ENCODE peak calls at places on chromosome 21, in six cellular contexts. T is DND-41, B is mammary epithelial cell, D is IMR-90, F is GM23248, S is fibroblast of lung. R is an unnamed sample. For H3K4me1, the result is how much of the 10 kb centered on the place peaks cover.

GRCh38 chr21:46116846-46117585 is 19.1 kb downstream of the COL6A2 start:
- DNase-seq in T (no peak), B (peak), D (no peak), F (peak), S (no peak), R (no peak)

GRCh38 chr21:16407403-16408279 is 677.9 kb downstream of the USP25 start:
- DNase-seq in T (no peak), B (no peak), D (no peak), F (peak), S (peak), R (no peak)

GRCh38 chr21:15514073-15514946 is 215.5 kb upstream of the USP25 start:
- DNase-seq in T (peak), B (no peak), D (no peak), F (no peak), S (no peak), R (peak)

GRCh38 chr21:21003701-21004100 is 5.5 kb downstream of the NCAM2 start:
- DNase-seq in T (peak), B (no peak), D (peak), F (peak), S (peak), R (peak)

GRCh38 chr21:32349333-32349944 is 43.4 kb downstream of the URB1 start:
- DNase-seq in T (no peak), B (no peak), D (no peak), F (no peak), S (no peak), R (no peak)

GRCh38 chr21:15421521-15421920 is 308.3 kb upstream of the USP25 start:
- DNase-seq in T (no peak), B (peak), D (no peak), F (no peak), S (peak), R (no peak)

GRCh38 chr21:36330904-36331303 is 10.9 kb downstream of the MORC3 start:
- DNase-seq in T (peak), B (peak), D (peak), F (peak), S (peak), R (peak)

GRCh38 chr21:31173881-31174555 is 135.7 kb upstream of the KRTAP19-8 start:
- DNase-seq in T (no peak), B (no peak), D (no peak), F (no peak), S (no peak), R (no peak)

GRCh38 chr21:14712121-14712520 is 166.0 kb upstream of the SAMSN1 start:
- DNase-seq in T (no peak), B (peak), D (no peak), F (no peak), S (no peak), R (no peak)

GRCh38 chr21:39863111-39863510 is 4.1 kb upstream of the PCP4 start:
- DNase-seq in T (no peak), B (peak), D (no peak), F (no peak), S (peak), R (peak)

GRCh38 chr21:46605759-46606426 is 1.0 kb upstream of the S100B start:
- DNase-seq in T (peak), B (no peak), D (no peak), F (no peak), S (no peak), R (no peak)

GRCh38 chr21:39610705-39611104 is 2.0 kb upstream of the B3GALT5 start:
- DNase-seq in T (no peak), B (no peak), D (no peak), F (no peak), S (peak), R (no peak)

GRCh38 chr21:39111928-39112327 is 71.3 kb downstream of the PSMG1 start:
- DNase-seq in T (no peak), B (no peak), D (peak), F (peak), S (peak), R (no peak)

GRCh38 chr21:27802816-27803475 is 836.1 kb upstream of the ADAMTS5 start:
- DNase-seq in T (peak), B (peak), D (peak), F (peak), S (no peak), R (peak)

GRCh38 chr21:46038871-46039397 is 57.4 kb downstream of the COL6A1 start:
- DNase-seq in T (no peak), B (no peak), D (peak), F (peak), S (peak), R (no peak)

GRCh38 chr21:26130249-26130896 is 40.2 kb downstream of the APP start:
- DNase-seq in T (no peak), B (peak), D (peak), F (no peak), S (peak), R (no peak)

GRCh38 chr21:28639742-28640141 is 352.9 kb downstream of the LTN1 start:
- DNase-seq in T (no peak), B (peak), D (no peak), F (peak), S (peak), R (no peak)

GRCh38 chr21:8991968-8992621 is 1529.3 kb upstream of the TPTE start:
- DNase-seq in T (no peak), B (no peak), D (no peak), F (no peak), S (peak), R (no peak)

GRCh38 chr21:26945916-26946315 is 21.0 kb downstream of the ADAMTS5 start:
- DNase-seq in T (no peak), B (no peak), D (no peak), F (peak), S (peak), R (no peak)

GRCh38 chr21:31732891-31733520 is 1.1 kb upstream of the SCAF4 start:
- DNase-seq in T (peak), B (no peak), D (peak), F (peak), S (peak), R (no peak)

GRCh38 chr21:46667191-46667734 is 31.8 kb downstream of the PRMT2 start:
- DNase-seq in T (no peak), B (peak), D (peak), F (peak), S (peak), R (no peak)

GRCh38 chr21:18622383-18622782 is 218.8 kb upstream of the TMPRSS15 start:
- DNase-seq in T (no peak), B (no peak), D (no peak), F (no peak), S (no peak), R (no peak)

GRCh38 chr21:32921632-32922230 is 104.0 kb upstream of the OLIG2 start:
- DNase-seq in T (peak), B (no peak), D (peak), F (peak), S (no peak), R (peak)

GRCh38 chr21:15126948-15127347 is 62.1 kb upstream of the NRIP1 start:
- DNase-seq in T (no peak), B (no peak), D (no peak), F (no peak), S (no peak), R (no peak)

GRCh38 chr21:26966360-26966977 is 419 bp downstream of the ADAMTS5 start:
- DNase-seq in T (no peak), B (no peak), D (peak), F (peak), S (peak), R (no peak)

GRCh38 chr21:26320541-26320940 is 150.0 kb upstream of the APP start:
- DNase-seq in T (peak), B (no peak), D (no peak), F (no peak), S (no peak), R (no peak)

GRCh38 chr21:46355161-46356004 is 31.4 kb downstream of the PCNT start:
- DNase-seq in T (no peak), B (no peak), D (no peak), F (no peak), S (no peak), R (peak)

GRCh38 chr21:35225573-35225972 is 176.5 kb upstream of the RUNX1 start:
- DNase-seq in T (no peak), B (no peak), D (no peak), F (no peak), S (no peak), R (no peak)
- H3K9ac ChIP-seq in T (no peak), B (no peak), D (no peak), F (no peak), S (no peak), R (no peak)

DNA sequence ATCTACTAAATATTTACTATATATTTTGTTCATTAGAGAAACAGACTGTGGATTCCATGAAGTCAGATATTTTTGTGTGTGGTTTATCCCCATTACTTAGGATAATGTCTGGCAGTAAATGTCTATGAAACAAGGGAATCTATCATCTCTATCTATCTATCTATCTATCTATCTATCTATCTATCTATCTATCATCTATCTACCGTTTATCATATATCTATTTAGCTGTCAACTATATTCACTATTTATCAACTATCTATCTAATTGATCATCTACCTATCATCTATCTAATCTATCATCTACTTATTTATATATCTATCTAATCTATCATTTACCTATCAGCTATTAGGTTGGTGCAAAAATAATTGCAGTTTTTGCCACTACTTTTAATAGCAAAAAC is 255.7 kb downstream of the GRIK1 start:
- DNase-seq in T (no peak), B (no peak), D (no peak), F (no peak), S (no peak), R (no peak)
- H3K4me2 ChIP-seq in T (no peak), B (no peak), D (no peak), F (no peak), S (no peak), R (no peak)

DNA sequence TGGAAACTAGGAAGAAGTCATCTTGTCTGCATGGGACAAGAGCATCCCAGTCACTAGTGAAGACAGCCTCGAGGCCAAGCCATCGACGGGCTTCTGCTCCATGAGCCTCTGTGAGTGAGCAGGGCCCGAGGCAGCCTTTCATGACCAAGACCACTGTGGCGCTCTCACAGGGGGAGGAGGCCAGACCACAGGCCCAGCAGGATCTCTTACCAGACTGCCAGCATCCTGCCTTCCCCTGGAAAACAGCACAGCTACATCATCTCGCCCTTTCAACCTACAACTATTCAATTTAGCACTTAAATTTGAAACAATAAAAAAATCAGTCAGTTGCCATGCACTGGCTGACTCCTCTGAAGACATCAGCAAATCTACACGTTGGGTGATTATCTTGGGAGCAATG is 85.4 kb downstream of the HSF2BP start:
- DNase-seq in T (no peak), B (no peak), D (no peak), F (no peak), S (no peak), R (no peak)
- H3K4me1 ChIP-seq in T (under half), B (under half), D (under half), F (under half), S (under half), R (under half)

DNA sequence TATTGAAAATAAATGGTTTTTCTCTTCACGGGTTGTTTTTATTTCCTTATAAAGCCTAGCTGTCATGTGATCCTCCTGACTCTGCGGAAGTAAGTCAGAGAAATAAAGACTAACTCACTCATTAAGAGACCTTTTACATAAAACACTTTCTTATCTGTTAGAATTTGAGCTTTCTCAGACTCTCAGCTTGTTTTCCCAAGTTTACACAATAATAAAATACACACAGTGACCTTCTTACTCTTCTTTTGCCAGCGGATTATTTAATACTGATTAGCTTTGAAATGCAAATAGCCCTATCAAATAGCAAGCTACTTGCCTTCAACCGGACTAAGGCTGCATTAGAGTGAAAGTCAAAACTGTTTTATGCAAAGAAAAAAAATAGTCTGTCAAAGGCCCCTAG is 45.5 kb upstream of the CXADR start:
- DNase-seq in T (no peak), B (no peak), D (no peak), F (no peak), S (no peak), R (no peak)
- H3K9ac ChIP-seq in T (no peak), B (no peak), D (no peak), F (no peak), S (no peak), R (no peak)

DNA sequence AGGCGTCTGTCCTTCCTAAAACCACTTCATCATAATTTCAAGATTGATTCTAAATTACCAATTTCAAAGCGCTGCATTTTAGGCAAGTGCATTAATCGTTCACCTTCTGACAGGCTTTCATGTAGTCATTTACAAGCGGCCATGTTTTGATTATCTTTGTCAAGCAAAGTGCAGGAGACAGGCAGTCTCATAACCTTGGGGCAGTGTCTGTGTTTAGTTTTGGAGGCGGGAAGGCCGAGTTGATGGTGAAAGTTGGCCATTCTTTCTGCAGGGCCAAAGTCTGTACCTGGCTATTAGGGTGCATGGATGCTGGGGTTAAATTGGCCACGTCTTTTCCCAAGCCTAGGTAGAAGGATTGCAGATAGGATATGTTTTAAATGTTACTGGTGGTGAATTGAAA is 2.9 kb downstream of the AGPAT3 start:
- DNase-seq in T (no peak), B (no peak), D (no peak), F (no peak), S (no peak), R (no peak)
- H3K4me2 ChIP-seq in T (peak), B (no peak), D (no peak), F (no peak), S (no peak), R (no peak)

GRCh38 chr21:37413553-37414291 is 47.1 kb downstream of the DYRK1A start:
- DNase-seq in T (no peak), B (no peak), D (no peak), F (no peak), S (no peak), R (no peak)
- H3K4me1 ChIP-seq in T (under half), B (under half), D (under half), F (half or more), S (under half), R (under half)

DNA sequence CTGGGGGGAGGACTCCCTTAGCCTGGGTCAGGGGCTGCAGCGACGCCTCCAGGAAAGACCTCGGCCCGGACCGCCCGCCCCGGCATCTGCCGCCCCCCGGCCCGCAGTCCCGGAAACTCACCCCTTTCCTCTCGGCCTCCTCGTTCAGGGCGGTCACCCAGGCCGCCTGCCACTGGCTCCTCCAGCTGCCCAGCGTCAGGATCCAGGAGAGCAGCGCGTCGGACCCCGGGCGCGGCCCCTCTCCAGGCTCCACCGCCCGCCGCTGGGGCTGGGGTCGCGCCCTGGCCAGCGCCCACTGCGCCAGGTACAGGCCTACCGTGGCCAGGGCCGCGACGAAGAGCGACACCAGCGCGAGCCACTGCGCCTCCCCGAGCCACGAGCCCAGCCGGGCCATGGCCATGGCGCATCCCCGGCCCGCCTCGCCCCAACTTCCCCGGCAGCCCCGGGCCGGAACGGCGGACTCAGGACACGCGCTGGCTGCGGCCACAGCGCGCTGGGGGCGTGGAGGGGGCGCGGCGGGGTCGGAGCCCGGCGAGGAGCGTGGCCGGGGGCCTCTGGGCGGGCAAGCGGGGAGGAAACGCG is 478 bp downstream of the C2CD2 start:
- DNase-seq in T (no peak), B (peak), D (no peak), F (peak), S (no peak), R (no peak)
- H3K9ac ChIP-seq in T (no peak), B (peak), D (peak), F (peak), S (peak), R (peak)

DNA sequence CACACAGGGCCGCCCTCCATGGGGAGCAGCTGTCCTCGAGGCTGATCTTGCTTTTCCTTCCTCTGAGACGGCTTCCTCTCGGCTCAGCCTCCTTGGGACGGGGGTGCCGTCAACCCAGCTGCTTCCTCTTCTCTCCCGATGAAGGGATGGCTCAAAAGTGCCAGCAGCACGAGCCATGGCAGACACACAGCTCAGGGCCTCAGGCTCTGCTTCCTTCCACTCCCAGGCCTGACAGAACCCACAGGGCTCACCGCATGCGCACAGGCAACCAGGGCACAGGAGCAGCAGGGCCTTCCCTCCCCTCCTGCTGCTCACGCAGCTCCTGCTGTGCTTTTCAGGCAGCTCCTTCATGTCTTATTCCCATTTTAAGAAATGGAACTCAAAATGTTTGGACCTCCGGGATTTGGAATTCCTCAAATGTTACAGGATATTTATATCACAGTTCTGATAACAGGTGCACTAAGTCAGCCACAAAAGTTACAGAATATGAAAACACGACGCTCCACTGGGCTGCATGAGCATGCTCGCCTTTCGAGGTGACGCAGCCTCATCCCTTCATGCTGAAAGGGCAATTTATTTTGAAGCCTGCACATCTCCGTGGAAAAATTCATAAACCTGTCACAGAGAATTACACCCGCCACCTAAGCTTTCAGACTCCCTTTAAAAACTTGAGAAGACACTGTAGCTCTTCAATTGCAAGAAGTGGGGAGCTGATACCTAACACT is 84.4 kb downstream of the HSF2BP start:
- DNase-seq in T (no peak), B (no peak), D (no peak), F (no peak), S (no peak), R (no peak)
- H3K4me2 ChIP-seq in T (no peak), B (no peak), D (no peak), F (no peak), S (no peak), R (no peak)